ENCODE peak calls at places on chromosomes 1 and 21, in eight cellular contexts. W is RPMI8226, M is colonic mucosa, S is NCI-H1417, U is small intestine, Q is B cell, J is coronary artery, K is GM23248. Y is an unnamed sample.

GRCh38 chr1:241408170-241408569 is 51.2 kb upstream of the RGS7 start:
- DNase-seq in K (peak; percentile 25), W (no peak), M (no peak), U (no peak), S (no peak), J (no peak), Q (peak; percentile 32), Y (no peak)

GRCh38 chr1:232174306-232174705 is 455.6 kb downstream of the SIPA1L2 start:
- DNase-seq in S (no peak), Q (no peak), J (peak; percentile 7), U (no peak), W (peak; percentile 24), M (no peak), K (no peak), Y (no peak)

GRCh38 chr1:192170196-192170984 is 12.1 kb downstream of the RGS18 start:
- DNase-seq in Q (no peak), K (no peak), M (no peak), S (no peak), J (no peak), U (no peak), W (no peak), Y (peak; percentile 78)

GRCh38 chr1:154609398-154610380 is 1.7 kb upstream of the ADAR start:
- DNase-seq in U (peak; percentile 10), K (peak; percentile 51), S (peak; percentile 37), W (peak; percentile 69), M (peak; percentile 24), J (no peak), Q (peak; percentile 30), Y (no peak)

GRCh38 chr1:198848649-198849048 is 209.8 kb downstream of the PTPRC start:
- DNase-seq in S (no peak), M (no peak), U (no peak), K (no peak), Q (no peak), W (no peak), J (no peak), Y (no peak)

GRCh38 chr1:20600156-20600555 is 11.3 kb downstream of the CDA start:
- DNase-seq in Q (no peak), M (peak; percentile 48), U (peak; percentile 18), J (no peak), K (no peak), W (no peak), S (no peak), Y (no peak)

GRCh38 chr1:44554706-44555105 is 119.6 kb downstream of the TMEM53 start:
- DNase-seq in J (no peak), W (no peak), S (no peak), K (no peak), U (no peak), Q (no peak), M (no peak), Y (no peak)

GRCh38 chr21:20452935-20453334 is 545.3 kb upstream of the NCAM2 start:
- DNase-seq in Q (no peak), K (no peak), U (no peak), J (no peak), W (no peak), M (no peak), S (no peak), Y (no peak)

GRCh38 chr1:117678246-117678977 is 72.6 kb downstream of the TENT5C start:
- DNase-seq in W (no peak), J (no peak), S (peak; percentile 42), Q (no peak), K (peak; percentile 30), M (no peak), U (no peak), Y (no peak)

GRCh38 chr1:94936861-94937620 is 10.1 kb upstream of the CNN3 start:
- DNase-seq in U (no peak), W (no peak), K (peak; percentile 29), Q (no peak), M (no peak), S (no peak), J (no peak), Y (no peak)